ENCODE peak calls at places on chromosome 19, in four cellular contexts. One of them, this sample, is unnamed.

GRCh38 chr19:54299515-54299914 is 13.5 kb downstream of the LILRA5 start:
- DNase-seq in RWPE2: no peak
- DNase-seq in fibroblast of pulmonary artery: no peak
- DNase-seq in lower lobe of right lung: no peak
- DNase-seq in this sample: no peak

GRCh38 chr19:18659281-18660050 is 22.6 kb downstream of the KLHL26 start:
- DNase-seq in lower lobe of right lung: no peak
- DNase-seq in RWPE2: no peak
- DNase-seq in fibroblast of pulmonary artery: peak
- DNase-seq in this sample: peak

GRCh38 chr19:23287620-23288019 is 37.4 kb upstream of the ZNF724 start:
- DNase-seq in lower lobe of right lung: no peak
- DNase-seq in fibroblast of pulmonary artery: no peak
- DNase-seq in RWPE2: no peak
- DNase-seq in this sample: no peak

GRCh38 chr19:15915109-15915508 is 17.2 kb upstream of the CYP4F2 start:
- DNase-seq in lower lobe of right lung: no peak
- DNase-seq in RWPE2: no peak
- DNase-seq in fibroblast of pulmonary artery: no peak
- DNase-seq in this sample: no peak

GRCh38 chr19:43623889-43624670 is 4.7 kb upstream of the ZNF428 start:
- DNase-seq in fibroblast of pulmonary artery: no peak
- DNase-seq in lower lobe of right lung: no peak
- DNase-seq in RWPE2: no peak
- DNase-seq in this sample: no peak

GRCh38 chr19:35518313-35518712 is 4.9 kb upstream of the DMKN start:
- DNase-seq in lower lobe of right lung: no peak
- DNase-seq in RWPE2: no peak
- DNase-seq in fibroblast of pulmonary artery: peak
- DNase-seq in this sample: peak

GRCh38 chr19:34241513-34242337 is 12.6 kb upstream of the GARRE1 start:
- DNase-seq in lower lobe of right lung: peak
- DNase-seq in fibroblast of pulmonary artery: no peak
- DNase-seq in RWPE2: no peak
- DNase-seq in this sample: no peak

GRCh38 chr19:43789029-43789428 is 8.3 kb upstream of the KCNN4 start:
- DNase-seq in RWPE2: no peak
- DNase-seq in fibroblast of pulmonary artery: peak
- DNase-seq in lower lobe of right lung: no peak
- DNase-seq in this sample: peak

GRCh38 chr19:46902402-46902766 is 41.6 kb downstream of the ARHGAP35 start:
- DNase-seq in RWPE2: peak
- DNase-seq in lower lobe of right lung: no peak
- DNase-seq in fibroblast of pulmonary artery: no peak
- DNase-seq in this sample: no peak

GRCh38 chr19:40692212-40692551 is 1.7 kb upstream of the NUMBL start:
- DNase-seq in RWPE2: no peak
- DNase-seq in lower lobe of right lung: no peak
- DNase-seq in fibroblast of pulmonary artery: no peak
- DNase-seq in this sample: no peak

GRCh38 chr19:53374743-53375142 is 9.2 kb downstream of the ZNF525 start:
- DNase-seq in fibroblast of pulmonary artery: no peak
- DNase-seq in RWPE2: no peak
- DNase-seq in lower lobe of right lung: no peak
- DNase-seq in this sample: no peak

GRCh38 chr19:18330865-18331264 is 8.0 kb upstream of the LSM4 start:
- DNase-seq in fibroblast of pulmonary artery: no peak
- DNase-seq in RWPE2: no peak
- DNase-seq in lower lobe of right lung: no peak
- DNase-seq in this sample: no peak

GRCh38 chr19:58154287-58154678 is 3.7 kb upstream of the ZNF329 start:
- DNase-seq in fibroblast of pulmonary artery: peak
- DNase-seq in RWPE2: no peak
- DNase-seq in lower lobe of right lung: peak
- DNase-seq in this sample: peak

GRCh38 chr19:18606281-18607221 is at the start of gene CRLF1:
- DNase-seq in RWPE2: no peak
- DNase-seq in lower lobe of right lung: no peak
- DNase-seq in fibroblast of pulmonary artery: no peak
- DNase-seq in this sample: no peak

GRCh38 chr19:31715249-31715944 is 366.2 kb upstream of the TSHZ3 start:
- DNase-seq in RWPE2: no peak
- DNase-seq in fibroblast of pulmonary artery: peak
- DNase-seq in lower lobe of right lung: no peak
- DNase-seq in this sample: peak

GRCh38 chr19:12265921-12266704 is 28.6 kb downstream of the ZNF44 start:
- DNase-seq in fibroblast of pulmonary artery: no peak
- DNase-seq in lower lobe of right lung: no peak
- DNase-seq in RWPE2: no peak
- DNase-seq in this sample: no peak

GRCh38 chr19:12272386-12272785 is 22.3 kb downstream of the ZNF44 start:
- DNase-seq in lower lobe of right lung: no peak
- DNase-seq in RWPE2: no peak
- DNase-seq in fibroblast of pulmonary artery: no peak
- DNase-seq in this sample: no peak

GRCh38 chr19:12272980-12273901 is 21.4 kb downstream of the ZNF44 start:
- DNase-seq in lower lobe of right lung: no peak
- DNase-seq in RWPE2: no peak
- DNase-seq in fibroblast of pulmonary artery: no peak
- DNase-seq in this sample: peak

DNA sequence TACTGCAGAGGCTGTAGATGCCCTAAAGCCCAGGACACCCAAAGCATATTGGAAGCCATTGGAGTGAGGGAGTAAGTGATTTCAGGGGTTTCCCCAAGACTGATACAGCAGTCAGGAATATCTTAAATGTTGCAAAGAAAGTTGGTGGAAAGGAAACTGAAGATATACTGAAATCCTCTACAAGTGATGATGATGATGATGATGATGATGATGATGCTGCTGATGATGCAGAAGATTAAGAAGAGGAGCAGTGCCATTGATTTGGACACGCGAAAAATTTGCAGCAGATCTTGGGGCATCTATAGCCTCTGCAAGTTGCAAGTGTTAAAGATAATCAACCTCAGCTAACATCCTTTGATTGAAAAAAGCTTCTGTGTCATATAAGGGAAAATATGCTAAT is 23.8 kb downstream of the ZNF44 start:
- DNase-seq in fibroblast of pulmonary artery: no peak
- DNase-seq in lower lobe of right lung: no peak
- DNase-seq in RWPE2: no peak
- DNase-seq in this sample: no peak
- H3K4me3 ChIP-seq in fibroblast of pulmonary artery: no peak
- H3K4me3 ChIP-seq in lower lobe of right lung: no peak
- H3K4me3 ChIP-seq in RWPE2: no peak
- H3K4me3 ChIP-seq in this sample: no peak

GRCh38 chr19:14562660-14563589 is 8.9 kb downstream of the NDUFB7 start:
- DNase-seq in RWPE2: no peak
- DNase-seq in lower lobe of right lung: no peak
- DNase-seq in fibroblast of pulmonary artery: no peak
- DNase-seq in this sample: no peak
- H3K4me3 ChIP-seq in RWPE2: no peak
- H3K4me3 ChIP-seq in lower lobe of right lung: no peak
- H3K4me3 ChIP-seq in fibroblast of pulmonary artery: no peak
- H3K4me3 ChIP-seq in this sample: no peak

GRCh38 chr19:51688665-51689571 is 4.2 kb upstream of the SPACA6 start:
- DNase-seq in fibroblast of pulmonary artery: peak
- DNase-seq in RWPE2: peak
- DNase-seq in lower lobe of right lung: peak
- DNase-seq in this sample: peak
- H3K4me3 ChIP-seq in fibroblast of pulmonary artery: peak
- H3K4me3 ChIP-seq in RWPE2: peak
- H3K4me3 ChIP-seq in lower lobe of right lung: peak
- H3K4me3 ChIP-seq in this sample: peak

GRCh38 chr19:1268392-1269064 is 604 bp upstream of the CIRBP start:
- DNase-seq in lower lobe of right lung: peak
- DNase-seq in RWPE2: no peak
- DNase-seq in fibroblast of pulmonary artery: no peak
- DNase-seq in this sample: no peak
- H3K4me3 ChIP-seq in lower lobe of right lung: peak
- H3K4me3 ChIP-seq in RWPE2: no peak
- H3K4me3 ChIP-seq in fibroblast of pulmonary artery: no peak
- H3K4me3 ChIP-seq in this sample: no peak

DNA sequence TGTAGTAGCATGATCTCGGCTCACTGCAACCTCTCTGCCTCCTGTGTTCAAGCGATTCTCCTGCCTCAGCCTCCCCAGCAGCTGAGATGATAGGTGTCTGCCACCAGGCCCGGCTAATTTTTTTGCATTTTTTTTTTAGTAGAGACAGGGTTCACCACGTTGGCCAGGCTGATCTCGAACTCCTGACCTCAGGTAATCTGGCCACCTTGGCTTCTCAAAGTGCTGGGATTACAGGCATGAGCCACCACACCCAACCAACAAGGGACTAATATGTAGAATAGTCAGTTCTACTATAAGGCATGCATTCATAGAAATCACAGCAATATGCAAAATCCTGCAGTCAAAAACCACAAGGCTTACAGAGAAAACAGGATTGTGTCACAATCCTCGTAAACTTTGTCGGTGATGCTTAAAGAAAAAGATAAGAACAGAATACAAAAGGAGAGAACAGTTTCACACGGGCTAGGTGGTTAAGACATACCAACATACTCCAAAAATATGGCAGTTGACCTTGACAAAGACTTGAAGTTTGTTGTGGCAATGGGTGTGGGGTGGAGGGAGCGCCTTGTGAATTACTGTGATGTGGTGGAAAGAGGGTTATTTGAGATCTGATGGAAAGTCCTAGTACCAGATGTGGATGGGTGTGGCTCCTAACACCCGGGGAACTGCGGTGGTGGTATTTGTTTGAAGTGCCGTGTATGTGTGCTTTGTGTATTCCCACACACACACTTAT is 12.5 kb downstream of the NOSIP start:
- DNase-seq in RWPE2: no peak
- DNase-seq in fibroblast of pulmonary artery: no peak
- DNase-seq in lower lobe of right lung: no peak
- DNase-seq in this sample: peak
- H3K4me3 ChIP-seq in RWPE2: no peak
- H3K4me3 ChIP-seq in fibroblast of pulmonary artery: no peak
- H3K4me3 ChIP-seq in lower lobe of right lung: no peak
- H3K4me3 ChIP-seq in this sample: no peak

DNA sequence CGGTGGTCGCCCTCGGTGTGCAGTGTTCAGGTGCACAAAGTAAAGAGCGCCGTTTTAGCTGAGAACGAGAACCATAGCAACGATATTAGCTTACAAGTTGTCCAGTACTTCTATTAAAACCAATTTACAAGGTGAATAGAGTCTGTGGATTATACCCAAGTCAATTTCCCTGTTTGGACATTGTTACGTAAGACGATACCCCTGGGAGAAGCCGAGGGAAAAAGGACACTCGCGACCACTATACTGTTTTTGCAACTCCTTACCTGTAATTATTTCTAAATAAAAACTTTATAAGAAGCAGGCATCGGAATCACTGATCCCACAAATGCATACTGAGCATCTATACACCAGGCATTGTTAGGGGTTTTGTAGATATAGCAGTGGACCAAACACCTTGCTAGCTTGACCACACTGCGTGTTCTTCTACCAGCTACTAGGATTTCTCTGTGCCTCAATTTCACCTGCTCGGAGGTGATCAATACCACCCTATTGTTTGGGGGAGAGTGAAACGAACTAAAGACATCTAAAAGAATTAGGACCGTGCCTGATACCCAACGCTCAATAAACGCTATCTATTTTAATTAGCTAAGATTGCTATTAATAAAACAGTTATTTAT is 488 bp upstream of the EEF2 start:
- DNase-seq in fibroblast of pulmonary artery: no peak
- DNase-seq in lower lobe of right lung: no peak
- DNase-seq in RWPE2: no peak
- DNase-seq in this sample: no peak
- H3K4me3 ChIP-seq in fibroblast of pulmonary artery: peak
- H3K4me3 ChIP-seq in lower lobe of right lung: peak
- H3K4me3 ChIP-seq in RWPE2: peak
- H3K4me3 ChIP-seq in this sample: peak

GRCh38 chr19:49340069-49340864 is 5.1 kb downstream of the CD37 start:
- DNase-seq in RWPE2: no peak
- DNase-seq in fibroblast of pulmonary artery: no peak
- DNase-seq in lower lobe of right lung: peak
- DNase-seq in this sample: no peak
- H3K4me3 ChIP-seq in RWPE2: no peak
- H3K4me3 ChIP-seq in fibroblast of pulmonary artery: no peak
- H3K4me3 ChIP-seq in lower lobe of right lung: peak
- H3K4me3 ChIP-seq in this sample: no peak

GRCh38 chr19:3357731-3358391 is 8.5 kb upstream of the NFIC start:
- DNase-seq in RWPE2: no peak
- DNase-seq in lower lobe of right lung: no peak
- DNase-seq in fibroblast of pulmonary artery: no peak
- DNase-seq in this sample: no peak
- H3K4me3 ChIP-seq in RWPE2: peak
- H3K4me3 ChIP-seq in lower lobe of right lung: peak
- H3K4me3 ChIP-seq in fibroblast of pulmonary artery: no peak
- H3K4me3 ChIP-seq in this sample: no peak